ENCODE peak calls at places on chromosomes 4 and X, in seven cellular contexts. B is T47D, D is HuH-7.5, T is hepatocyte, M is NCI-H82, X is NCI-H1417 treated with DMSO at 0.1 percent for 48 hours, V is uterus. L is an unnamed sample.

GRCh38 chr4:1249731-1250526 is 999 bp upstream of the CTBP1 start:
- DNase-seq in B (no peak), D (peak; percentile 70), T (peak; percentile 50), M (peak; percentile 32), X (no peak), V (peak; percentile 68), L (no peak)

GRCh38 chrX:70171636-70172035 is 5.6 kb upstream of the DGAT2L6 start:
- DNase-seq in B (no peak), D (no peak), T (no peak), M (peak; percentile 19), X (no peak), V (no peak), L (no peak)

GRCh38 chrX:140503230-140503585 is 1.7 kb downstream of the SOX3 start:
- DNase-seq in B (no peak), D (no peak), T (no peak), M (no peak), X (no peak), V (no peak), L (no peak)

GRCh38 chr4:15958562-15958961 is 4.4 kb downstream of the FGFBP2 start:
- DNase-seq in B (no peak), D (no peak), T (no peak), M (no peak), X (no peak), V (no peak), L (no peak)

GRCh38 chrX:1034717-1035116 is 177.7 kb downstream of the CRLF2 start:
- DNase-seq in B (no peak), D (no peak), T (no peak), M (peak; percentile 58), X (no peak), V (no peak), L (no peak)

GRCh38 chr4:104451573-104451972 is 43.1 kb downstream of the CXXC4 start:
- DNase-seq in B (no peak), D (no peak), T (peak; percentile 40), M (peak; percentile 7), X (no peak), V (no peak), L (no peak)

GRCh38 chrX:11352296-11352741 is 59.1 kb downstream of the AMELX start:
- DNase-seq in B (no peak), D (no peak), T (no peak), M (no peak), X (no peak), V (no peak), L (no peak)

GRCh38 chr4:182897601-182898478 is 19.3 kb downstream of the DCTD start:
- DNase-seq in B (no peak), D (no peak), T (peak; percentile 58), M (no peak), X (no peak), V (no peak), L (no peak)

GRCh38 chrX:148024425-148025148 is 43.5 kb downstream of the FMR1NB start:
- DNase-seq in B (no peak), D (no peak), T (no peak), M (no peak), X (no peak), V (no peak), L (no peak)

GRCh38 chr4:102518703-102519131 is 17.6 kb downstream of the NFKB1 start:
- DNase-seq in B (no peak), D (no peak), T (no peak), M (no peak), X (no peak), V (no peak), L (no peak)

GRCh38 chrX:42085836-42086235 is 162.5 kb upstream of the CASK start:
- DNase-seq in B (no peak), D (no peak), T (peak; percentile 10), M (no peak), X (no peak), V (no peak), L (peak; percentile 73)